ENCODE peak calls at places on chromosomes 3 and 15, in eight cellular contexts. K is A549, V is right cardiac atrium, E is upper lobe of right lung, A is stomach, T is tibial nerve, I is MM.1S, F is AG04450. N is an unnamed sample. For H3K9me3, the result is how much of the 10 kb centered on the place peaks cover.

GRCh38 chr15:96565266-96565665 is 234.8 kb downstream of the NR2F2 start:
- DNase-seq in K (no peak), V (no peak), E (no peak), A (no peak), T (no peak), I (no peak), F (no peak), N (no peak)

GRCh38 chr15:36356511-36356910 is 222.9 kb upstream of the CDIN1 start:
- DNase-seq in K (no peak), V (no peak), E (no peak), A (no peak), T (no peak), I (no peak), F (no peak), N (no peak)

GRCh38 chr3:51362476-51362875 is 22.6 kb upstream of the MANF start:
- DNase-seq in K (no peak), V (no peak), E (no peak), A (no peak), T (no peak), I (no peak), F (no peak), N (no peak)

GRCh38 chr15:67869700-67870099 is 29.9 kb upstream of the RNU6-1 start:
- DNase-seq in K (no peak), V (no peak), E (no peak), A (no peak), T (no peak), I (no peak), F (no peak), N (no peak)

GRCh38 chr3:155504682-155505081 is 211.2 kb upstream of the STRIT1 start:
- DNase-seq in K (no peak), V (no peak), E (no peak), A (peak), T (no peak), I (no peak), F (no peak), N (peak)

GRCh38 chr3:194045289-194045688 is 90.7 kb upstream of the HES1 start:
- DNase-seq in K (no peak), V (no peak), E (no peak), A (no peak), T (no peak), I (peak), F (no peak), N (no peak)

GRCh38 chr3:7950890-7951289 is 550.7 kb upstream of the LMCD1 start:
- DNase-seq in K (no peak), V (no peak), E (no peak), A (no peak), T (no peak), I (no peak), F (no peak), N (no peak)

GRCh38 chr3:77421916-77422315 is 382.0 kb downstream of the ROBO2 start:
- DNase-seq in K (no peak), V (no peak), E (no peak), A (no peak), T (no peak), I (peak), F (no peak), N (no peak)

GRCh38 chr3:62732183-62732904 is 142.9 kb downstream of the CADPS start:
- DNase-seq in K (no peak), V (no peak), E (no peak), A (no peak), T (no peak), I (no peak), F (no peak), N (no peak)

GRCh38 chr3:58184309-58184981 is 26.3 kb downstream of the DNASE1L3 start:
- DNase-seq in K (no peak), V (no peak), E (no peak), A (no peak), T (no peak), I (no peak), F (no peak), N (no peak)

GRCh38 chr3:121794264-121794983 is 40.4 kb downstream of the IQCB1 start:
- DNase-seq in K (no peak), V (no peak), E (no peak), A (no peak), T (no peak), I (peak), F (no peak), N (no peak)

GRCh38 chr3:187778726-187779125 is 33.5 kb upstream of the BCL6 start:
- DNase-seq in K (no peak), V (no peak), E (no peak), A (no peak), T (no peak), I (no peak), F (no peak), N (no peak)

GRCh38 chr3:187773233-187773962 is 28.1 kb upstream of the BCL6 start:
- DNase-seq in K (no peak), V (no peak), E (no peak), A (no peak), T (no peak), I (no peak), F (no peak), N (peak)

GRCh38 chr3:187777331-187778046 is 32.2 kb upstream of the BCL6 start:
- DNase-seq in K (no peak), V (no peak), E (no peak), A (no peak), T (no peak), I (peak), F (no peak), N (no peak)

GRCh38 chr3:187773963-187774789 is 28.9 kb upstream of the BCL6 start:
- DNase-seq in K (no peak), V (no peak), E (no peak), A (no peak), T (no peak), I (no peak), F (no peak), N (peak)

GRCh38 chr3:187775549-187775948 is 30.3 kb upstream of the BCL6 start:
- DNase-seq in K (no peak), V (no peak), E (no peak), A (no peak), T (no peak), I (no peak), F (no peak), N (no peak)
- H3K27ac ChIP-seq in K (no peak), V (no peak), E (no peak), A (no peak), T (no peak), I (no peak), F (no peak), N (no peak)

DNA sequence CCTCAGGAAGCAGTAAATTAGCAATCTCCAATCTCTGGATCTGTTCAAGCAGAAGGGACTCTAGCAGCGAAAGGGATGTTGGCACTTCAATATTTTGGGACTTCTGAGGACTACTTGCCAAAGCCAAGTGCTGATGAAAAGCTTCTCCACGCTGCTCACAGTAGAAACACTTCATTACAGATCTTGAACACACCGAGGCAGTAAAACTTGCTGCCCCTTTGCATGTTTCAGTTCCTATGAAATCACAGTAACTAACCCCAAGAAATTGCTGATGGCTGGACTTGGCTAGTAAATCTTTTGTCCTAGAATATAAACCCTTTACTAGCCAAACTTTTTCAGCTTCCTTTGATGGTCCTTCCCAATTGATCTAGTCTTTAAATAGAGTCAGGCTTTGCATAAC is 750.5 kb upstream of the GRM7 start:
- DNase-seq in K (no peak), V (no peak), E (no peak), A (no peak), T (no peak), I (no peak), F (no peak), N (no peak)
- H3K9me3 ChIP-seq in K (under half), V (under half), E (under half), A (under half), T (under half), I (under half), F (under half), N (under half)

GRCh38 chr3:117811797-117812196 is 1102.2 kb downstream of the TUSC7 start:
- DNase-seq in K (no peak), V (no peak), E (no peak), A (no peak), T (no peak), I (no peak), F (no peak), N (no peak)

GRCh38 chr3:117814975-117815374 is 1105.4 kb downstream of the TUSC7 start:
- DNase-seq in K (no peak), V (no peak), E (no peak), A (no peak), T (no peak), I (no peak), F (no peak), N (no peak)

GRCh38 chr3:117809157-117810081 is 1099.8 kb downstream of the TUSC7 start:
- DNase-seq in K (no peak), V (no peak), E (no peak), A (no peak), T (no peak), I (no peak), F (no peak), N (peak)
- H3K27ac ChIP-seq in K (no peak), V (no peak), E (no peak), A (no peak), T (no peak), I (no peak), F (no peak), N (no peak)

DNA sequence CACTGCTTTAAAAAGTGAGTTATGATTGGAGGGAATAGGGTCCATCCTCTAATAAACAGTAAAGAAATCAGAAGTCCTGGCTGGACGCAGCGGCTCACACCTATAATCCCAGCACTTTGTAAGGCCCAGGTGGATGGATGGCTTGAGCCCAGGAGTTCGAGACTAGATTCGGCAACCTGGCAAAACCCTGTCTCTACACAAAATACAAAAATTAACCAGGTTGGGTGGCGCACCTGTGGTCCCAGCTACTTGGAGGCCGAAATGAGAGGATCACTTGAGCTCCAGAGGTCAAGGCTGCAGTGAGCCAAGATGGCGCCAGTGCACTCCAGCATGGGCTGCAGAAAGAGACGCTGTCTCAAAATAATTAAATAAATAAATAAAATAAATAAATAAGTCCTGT is 171.2 kb downstream of the POTEB3 start:
- DNase-seq in K (peak), V (peak), E (peak), A (no peak), T (no peak), I (peak), F (no peak), N (no peak)
- H3K9me3 ChIP-seq in K (under half), V (under half), E (under half), A (under half), T (under half), I (under half), F (under half), N (under half)

N was measured in body of pancreas.